ENCODE peak calls at places on chromosome X, in four cellular contexts. One of them, this sample, is unnamed.

GRCh38 chrX:114619874-114620273 is 36.0 kb downstream of the HTR2C start:
- DNase-seq in upper lobe of left lung: no peak
- DNase-seq in bronchial epithelial cell: no peak
- DNase-seq in left lung: no peak
- DNase-seq in this sample: no peak

GRCh38 chrX:73134741-73135140 is 55.4 kb upstream of the PABPC1L2A start:
- DNase-seq in left lung: no peak
- DNase-seq in bronchial epithelial cell: no peak
- DNase-seq in upper lobe of left lung: no peak
- DNase-seq in this sample: no peak

GRCh38 chrX:133448512-133449076 is 33.3 kb upstream of the GPC4 start:
- DNase-seq in upper lobe of left lung: no peak
- DNase-seq in bronchial epithelial cell: peak
- DNase-seq in left lung: no peak
- DNase-seq in this sample: no peak

GRCh38 chrX:69025802-69026301 is 139.4 kb downstream of the PJA1 start:
- DNase-seq in left lung: no peak
- DNase-seq in upper lobe of left lung: no peak
- DNase-seq in bronchial epithelial cell: peak
- DNase-seq in this sample: peak

GRCh38 chrX:8044861-8045434 is 117.7 kb upstream of the PNPLA4 start:
- DNase-seq in bronchial epithelial cell: no peak
- DNase-seq in left lung: no peak
- DNase-seq in upper lobe of left lung: no peak
- DNase-seq in this sample: peak

GRCh38 chrX:91122141-91122540 is 312.5 kb upstream of the PABPC5 start:
- DNase-seq in upper lobe of left lung: no peak
- DNase-seq in bronchial epithelial cell: no peak
- DNase-seq in left lung: no peak
- DNase-seq in this sample: no peak

GRCh38 chrX:123803331-123803983 is 56.4 kb upstream of the XIAP start:
- DNase-seq in bronchial epithelial cell: peak
- DNase-seq in left lung: no peak
- DNase-seq in upper lobe of left lung: no peak
- DNase-seq in this sample: peak

GRCh38 chrX:17976955-17977354 is 115.9 kb upstream of the RAI2 start:
- DNase-seq in bronchial epithelial cell: no peak
- DNase-seq in left lung: no peak
- DNase-seq in upper lobe of left lung: no peak
- DNase-seq in this sample: no peak

GRCh38 chrX:2466876-2467656 is 33.7 kb downstream of the DHRSX start:
- DNase-seq in upper lobe of left lung: no peak
- DNase-seq in left lung: no peak
- DNase-seq in bronchial epithelial cell: no peak
- DNase-seq in this sample: no peak

GRCh38 chrX:4805559-4805958 is 1092.1 kb upstream of the PRKX start:
- DNase-seq in upper lobe of left lung: no peak
- DNase-seq in bronchial epithelial cell: no peak
- DNase-seq in left lung: no peak
- DNase-seq in this sample: no peak

GRCh38 chrX:10529344-10529743 is 91.0 kb downstream of the MID1 start:
- DNase-seq in upper lobe of left lung: no peak
- DNase-seq in bronchial epithelial cell: peak
- DNase-seq in left lung: no peak
- DNase-seq in this sample: peak

GRCh38 chrX:131763674-131764073 is 219.8 kb downstream of the OR13H1 start:
- DNase-seq in left lung: peak
- DNase-seq in upper lobe of left lung: no peak
- DNase-seq in bronchial epithelial cell: no peak
- DNase-seq in this sample: peak

GRCh38 chrX:15269120-15269519 is 763 bp downstream of the ASB9 start:
- DNase-seq in left lung: no peak
- DNase-seq in upper lobe of left lung: no peak
- DNase-seq in bronchial epithelial cell: peak
- DNase-seq in this sample: no peak

DNA sequence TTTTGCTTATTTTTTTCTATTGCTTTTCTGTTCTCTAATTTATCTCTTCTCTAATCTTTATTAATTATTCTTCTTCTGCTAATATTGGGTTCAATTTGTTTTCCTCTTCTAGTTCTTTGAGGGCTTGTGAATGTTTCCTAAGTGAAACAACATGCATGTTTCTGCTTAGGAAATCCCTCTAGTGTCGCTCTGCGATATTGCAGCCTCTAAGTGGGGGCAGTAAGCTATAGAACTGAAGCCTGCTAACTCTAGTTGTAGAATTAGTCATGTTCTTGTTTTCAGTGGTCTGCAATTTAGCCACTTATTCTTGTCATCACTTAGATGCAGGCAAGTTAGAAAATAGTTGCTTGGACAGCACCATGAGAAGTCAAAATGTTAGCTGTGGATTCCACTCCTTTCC is 222.6 kb downstream of the SPIN4 start:
- DNase-seq in left lung: no peak
- DNase-seq in bronchial epithelial cell: peak
- DNase-seq in upper lobe of left lung: no peak
- DNase-seq in this sample: peak
- TF ChIP-seq CTCF in left lung: peak
- TF ChIP-seq CTCF in bronchial epithelial cell: peak
- TF ChIP-seq CTCF in upper lobe of left lung: peak
- TF ChIP-seq CTCF in this sample: peak

GRCh38 chrX:53000447-53001208 is 42.3 kb upstream of the FAM156A start:
- DNase-seq in bronchial epithelial cell: no peak
- DNase-seq in upper lobe of left lung: peak
- DNase-seq in left lung: no peak
- DNase-seq in this sample: no peak
- H3K4me3 ChIP-seq in bronchial epithelial cell: no peak
- H3K4me3 ChIP-seq in upper lobe of left lung: no peak
- H3K4me3 ChIP-seq in left lung: no peak
- H3K4me3 ChIP-seq in this sample: peak

DNA sequence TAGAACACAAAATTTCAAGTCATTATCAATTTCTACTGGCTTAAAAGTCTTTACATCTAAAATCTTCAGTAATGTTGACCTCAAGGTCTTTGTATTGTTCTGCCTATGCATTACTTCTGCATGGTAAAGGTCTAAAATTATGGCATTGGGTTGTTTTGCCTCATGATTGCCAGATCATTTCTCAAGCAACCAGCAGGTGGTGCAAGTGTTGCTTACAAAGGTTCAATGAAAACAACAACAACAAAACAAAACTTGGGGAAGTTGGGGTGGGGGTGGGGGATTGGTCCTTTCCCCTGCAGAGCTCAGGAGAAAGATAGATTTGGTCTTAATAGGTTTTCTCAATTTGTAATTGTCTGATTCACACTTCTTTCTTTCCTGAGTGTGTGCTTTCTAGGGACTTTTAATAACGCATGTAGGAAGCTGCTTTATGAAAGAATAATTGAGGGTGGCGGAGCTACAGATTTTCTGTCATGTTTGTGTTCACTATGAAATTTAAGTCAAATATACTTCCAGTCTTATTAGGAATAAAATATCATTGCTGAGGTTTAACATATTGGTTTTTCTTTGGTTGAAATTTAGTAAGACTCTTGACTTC is 145.1 kb downstream of the COL4A5 start:
- DNase-seq in bronchial epithelial cell: peak
- DNase-seq in upper lobe of left lung: no peak
- DNase-seq in left lung: no peak
- DNase-seq in this sample: peak
- TF ChIP-seq CTCF in bronchial epithelial cell: peak
- TF ChIP-seq CTCF in upper lobe of left lung: no peak
- TF ChIP-seq CTCF in left lung: peak
- TF ChIP-seq CTCF in this sample: peak

DNA sequence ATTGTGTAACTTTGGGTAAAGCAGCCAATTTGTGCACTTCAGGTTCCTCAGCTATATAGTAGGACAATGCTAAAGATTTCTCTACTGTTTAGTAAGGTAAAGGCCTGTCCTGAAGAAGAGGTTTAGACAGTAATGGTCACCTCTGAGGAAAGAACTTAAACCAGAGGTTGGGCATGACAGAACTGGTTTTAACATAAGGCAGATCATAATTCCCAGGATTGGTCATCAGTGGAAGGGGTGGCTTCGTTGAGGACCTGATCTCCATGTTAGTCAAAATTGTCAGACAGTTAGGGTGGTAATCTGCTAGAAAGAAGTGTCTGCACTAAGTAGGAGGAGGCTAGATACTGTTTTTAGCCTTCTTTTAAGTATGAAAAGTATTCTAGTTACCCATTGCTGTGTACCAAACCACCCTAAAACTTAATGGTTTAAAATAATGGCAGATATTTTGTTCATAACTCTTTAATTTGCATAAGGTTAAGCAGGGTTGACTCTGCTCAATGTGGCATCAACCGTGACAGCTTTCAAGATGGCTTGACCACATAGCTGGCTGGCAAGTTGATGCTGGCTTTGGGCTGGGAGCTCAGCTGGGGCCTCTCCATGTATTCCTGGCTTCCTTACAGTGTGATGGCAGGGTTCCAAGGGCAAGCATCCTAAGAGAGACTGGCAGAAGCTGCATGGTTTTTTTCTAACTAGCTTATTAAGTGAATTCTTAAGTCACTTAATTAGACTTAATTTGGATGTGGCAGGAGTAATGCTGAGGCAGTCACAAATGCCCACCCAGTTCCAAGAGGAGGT is 4.3 kb downstream of the RP2 start:
- DNase-seq in left lung: no peak
- DNase-seq in bronchial epithelial cell: peak
- DNase-seq in upper lobe of left lung: no peak
- DNase-seq in this sample: no peak
- H3K4me3 ChIP-seq in left lung: no peak
- H3K4me3 ChIP-seq in bronchial epithelial cell: no peak
- H3K4me3 ChIP-seq in upper lobe of left lung: no peak
- H3K4me3 ChIP-seq in this sample: no peak

GRCh38 chrX:150683536-150684146 is 9.6 kb upstream of the MTMR1 start:
- DNase-seq in upper lobe of left lung: no peak
- DNase-seq in bronchial epithelial cell: no peak
- DNase-seq in left lung: no peak
- DNase-seq in this sample: peak
- TF ChIP-seq CTCF in upper lobe of left lung: peak
- TF ChIP-seq CTCF in bronchial epithelial cell: peak
- TF ChIP-seq CTCF in left lung: peak
- TF ChIP-seq CTCF in this sample: peak

DNA sequence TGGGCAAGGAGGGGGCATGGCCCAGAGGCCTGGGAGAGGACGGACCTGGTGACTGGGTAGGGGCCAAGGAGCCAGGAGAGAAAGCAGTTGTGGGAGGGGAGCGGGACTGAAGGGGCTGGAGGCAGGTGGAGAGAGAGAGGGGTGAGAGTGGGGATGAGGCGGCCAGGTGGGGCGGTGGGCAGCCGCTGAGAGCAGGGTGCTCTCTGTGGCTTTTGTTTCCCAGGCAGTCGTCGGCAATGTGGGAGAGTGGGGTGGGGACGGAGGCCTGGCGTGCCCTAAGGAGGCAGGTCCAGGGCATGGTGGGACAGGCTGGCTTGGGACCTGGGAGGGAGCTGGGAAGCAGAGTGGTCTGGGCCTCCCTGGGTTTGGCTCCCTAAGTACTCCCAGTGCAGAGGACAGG is 3.2 kb upstream of the ATP2B3 start:
- DNase-seq in bronchial epithelial cell: no peak
- DNase-seq in left lung: no peak
- DNase-seq in upper lobe of left lung: no peak
- DNase-seq in this sample: no peak
- H3K4me3 ChIP-seq in bronchial epithelial cell: no peak
- H3K4me3 ChIP-seq in left lung: no peak
- H3K4me3 ChIP-seq in upper lobe of left lung: no peak
- H3K4me3 ChIP-seq in this sample: no peak